ENCODE peak calls at places on chromosomes 13 and 19, in four cellular contexts. One of them, this sample, is unnamed.

GRCh38 chr19:19529783-19530422 is 1.2 kb downstream of the YJEFN3 start:
- DNase-seq in non-pigmented ciliary epithelial cell: no peak
- DNase-seq in EL: no peak
- DNase-seq in B cell: no peak
- DNase-seq in this sample: no peak

GRCh38 chr19:28577199-28577598 is 635.8 kb downstream of the UQCRFS1 start:
- DNase-seq in non-pigmented ciliary epithelial cell: no peak
- DNase-seq in EL: no peak
- DNase-seq in B cell: no peak
- DNase-seq in this sample: no peak

GRCh38 chr13:34721631-34722144 is 220.4 kb upstream of the NBEA start:
- DNase-seq in non-pigmented ciliary epithelial cell: no peak
- DNase-seq in EL: no peak
- DNase-seq in B cell: no peak
- DNase-seq in this sample: no peak

GRCh38 chr13:100473493-100474044 is 115.0 kb downstream of the GGACT start:
- DNase-seq in non-pigmented ciliary epithelial cell: no peak
- DNase-seq in EL: no peak
- DNase-seq in B cell: no peak
- DNase-seq in this sample: no peak

GRCh38 chr13:21020176-21020575 is 41.2 kb downstream of the LATS2 start:
- DNase-seq in non-pigmented ciliary epithelial cell: no peak
- DNase-seq in EL: no peak
- DNase-seq in B cell: no peak
- DNase-seq in this sample: no peak

GRCh38 chr13:111202745-111203144 is 87.6 kb downstream of the ARHGEF7 start:
- DNase-seq in non-pigmented ciliary epithelial cell: peak
- DNase-seq in EL: peak
- DNase-seq in B cell: peak
- DNase-seq in this sample: peak

GRCh38 chr19:32519023-32519422 is 62.0 kb upstream of the PDCD5 start:
- DNase-seq in non-pigmented ciliary epithelial cell: no peak
- DNase-seq in EL: peak
- DNase-seq in B cell: no peak
- DNase-seq in this sample: no peak

GRCh38 chr13:98821372-98822237 is 69.1 kb upstream of the SLC15A1 start:
- DNase-seq in non-pigmented ciliary epithelial cell: no peak
- DNase-seq in EL: no peak
- DNase-seq in B cell: no peak
- DNase-seq in this sample: peak

GRCh38 chr19:8148410-8149231 is 771 bp downstream of the FBN3 start:
- DNase-seq in non-pigmented ciliary epithelial cell: no peak
- DNase-seq in EL: no peak
- DNase-seq in B cell: no peak
- DNase-seq in this sample: no peak

GRCh38 chr19:50258918-50259372 is 55.5 kb downstream of the MYH14 start:
- DNase-seq in non-pigmented ciliary epithelial cell: no peak
- DNase-seq in EL: no peak
- DNase-seq in B cell: no peak
- DNase-seq in this sample: no peak

GRCh38 chr19:44212865-44213346 is 574 bp downstream of the ZNF227 start:
- DNase-seq in non-pigmented ciliary epithelial cell: no peak
- DNase-seq in EL: peak
- DNase-seq in B cell: no peak
- DNase-seq in this sample: peak

GRCh38 chr19:32018014-32018413 is 327.4 kb upstream of the ZNF507 start:
- DNase-seq in non-pigmented ciliary epithelial cell: peak
- DNase-seq in EL: no peak
- DNase-seq in B cell: no peak
- DNase-seq in this sample: peak

GRCh38 chr19:33863436-33863835 is 66.8 kb downstream of the KCTD15 start:
- DNase-seq in non-pigmented ciliary epithelial cell: no peak
- DNase-seq in EL: no peak
- DNase-seq in B cell: no peak
- DNase-seq in this sample: no peak

GRCh38 chr13:23350009-23350408 is 83.5 kb downstream of the SACS start:
- DNase-seq in non-pigmented ciliary epithelial cell: no peak
- DNase-seq in EL: no peak
- DNase-seq in B cell: no peak
- DNase-seq in this sample: peak

GRCh38 chr13:31385534-31385933 is 185.8 kb downstream of the B3GLCT start:
- DNase-seq in non-pigmented ciliary epithelial cell: no peak
- DNase-seq in EL: no peak
- DNase-seq in B cell: no peak
- DNase-seq in this sample: no peak

GRCh38 chr19:54035215-54036178 is 28.2 kb downstream of the VSTM1 start:
- DNase-seq in non-pigmented ciliary epithelial cell: peak
- DNase-seq in EL: peak
- DNase-seq in B cell: no peak
- DNase-seq in this sample: peak

GRCh38 chr19:18208098-18208951 is 4.5 kb upstream of the RAB3A start:
- DNase-seq in non-pigmented ciliary epithelial cell: no peak
- DNase-seq in EL: peak
- DNase-seq in B cell: peak
- DNase-seq in this sample: peak

GRCh38 chr13:106625578-106625977 is 57.6 kb upstream of the ARGLU1 start:
- DNase-seq in non-pigmented ciliary epithelial cell: no peak
- DNase-seq in EL: no peak
- DNase-seq in B cell: no peak
- DNase-seq in this sample: no peak

GRCh38 chr13:29140277-29140676 is 320.1 kb downstream of the MTUS2 start:
- DNase-seq in non-pigmented ciliary epithelial cell: no peak
- DNase-seq in EL: peak
- DNase-seq in B cell: no peak
- DNase-seq in this sample: peak

GRCh38 chr19:15253513-15253912 is 21.3 kb upstream of the EPHX3 start:
- DNase-seq in non-pigmented ciliary epithelial cell: no peak
- DNase-seq in EL: no peak
- DNase-seq in B cell: no peak
- DNase-seq in this sample: no peak

This sample was measured in foreskin fibroblast.